ENCODE peak calls at places on chromosomes 3 and 15, in four cellular contexts. One of them, this sample, is unnamed.
A peak's percentile ranks its signal among the peaks of the same experiment; 100 is the strongest.

GRCh38 chr3:133944181-133944580 is 48.5 kb upstream of the RAB6B start:
- ATAC-seq in A549: peak; percentile 52
- ATAC-seq in activated CD8-positive, alpha-beta memory T cell treated with anti-CD3 and anti-CD28 coated beads, Interleukin-2, amount 10 ng/mL, durations not matched to agents 7 days and 5 days: no peak
- ATAC-seq in pancreas: peak; percentile 14
- ATAC-seq in this sample: no peak

GRCh38 chr15:29571728-29572454 is 250.4 kb downstream of the TJP1 start:
- ATAC-seq in A549: peak; percentile 13
- ATAC-seq in pancreas: no peak
- ATAC-seq in activated CD8-positive, alpha-beta memory T cell treated with anti-CD3 and anti-CD28 coated beads, Interleukin-2, amount 10 ng/mL, durations not matched to agents 7 days and 5 days: no peak
- ATAC-seq in this sample: no peak

GRCh38 chr3:128354788-128355548 is 111.7 kb downstream of the DNAJB8 start:
- ATAC-seq in A549: no peak
- ATAC-seq in pancreas: peak; percentile 24
- ATAC-seq in activated CD8-positive, alpha-beta memory T cell treated with anti-CD3 and anti-CD28 coated beads, Interleukin-2, amount 10 ng/mL, durations not matched to agents 7 days and 5 days: no peak
- ATAC-seq in this sample: no peak

GRCh38 chr3:47817609-47818008 is 14.7 kb downstream of the DHX30 start:
- ATAC-seq in pancreas: no peak
- ATAC-seq in A549: no peak
- ATAC-seq in activated CD8-positive, alpha-beta memory T cell treated with anti-CD3 and anti-CD28 coated beads, Interleukin-2, amount 10 ng/mL, durations not matched to agents 7 days and 5 days: no peak
- ATAC-seq in this sample: no peak

GRCh38 chr3:193711165-193711485 is 118.1 kb downstream of the OPA1 start:
- ATAC-seq in pancreas: no peak
- ATAC-seq in A549: no peak
- ATAC-seq in activated CD8-positive, alpha-beta memory T cell treated with anti-CD3 and anti-CD28 coated beads, Interleukin-2, amount 10 ng/mL, durations not matched to agents 7 days and 5 days: no peak
- ATAC-seq in this sample: no peak

GRCh38 chr3:115913069-115913686 is 289.9 kb downstream of the GAP43 start:
- ATAC-seq in activated CD8-positive, alpha-beta memory T cell treated with anti-CD3 and anti-CD28 coated beads, Interleukin-2, amount 10 ng/mL, durations not matched to agents 7 days and 5 days: no peak
- ATAC-seq in A549: peak; percentile 71
- ATAC-seq in pancreas: peak; percentile 47
- ATAC-seq in this sample: no peak

GRCh38 chr3:10356461-10356897 is 35.6 kb upstream of the SEC13 start:
- ATAC-seq in activated CD8-positive, alpha-beta memory T cell treated with anti-CD3 and anti-CD28 coated beads, Interleukin-2, amount 10 ng/mL, durations not matched to agents 7 days and 5 days: no peak
- ATAC-seq in A549: peak; percentile 49
- ATAC-seq in pancreas: no peak
- ATAC-seq in this sample: no peak

GRCh38 chr3:48945856-48946549 is 27.4 kb downstream of the ARIH2 start:
- ATAC-seq in activated CD8-positive, alpha-beta memory T cell treated with anti-CD3 and anti-CD28 coated beads, Interleukin-2, amount 10 ng/mL, durations not matched to agents 7 days and 5 days: no peak
- ATAC-seq in pancreas: no peak
- ATAC-seq in A549: no peak
- ATAC-seq in this sample: peak; percentile 72